ENCODE peak calls at places on chromosomes 13 and 19, in seven cellular contexts. O, Q, J, R, B, N and K are unnamed samples.

GRCh38 chr13:43865892-43866291 is 13.6 kb downstream of the CCDC122 start:
- DNase-seq in O (no peak), B (no peak), R (peak), Q (no peak), N (peak), J (no peak), K (no peak)

GRCh38 chr13:28550721-28551497 is 56.0 kb upstream of the FLT1 start:
- DNase-seq in Q (no peak), N (no peak), B (no peak), O (no peak), J (no peak), R (no peak), K (no peak)

GRCh38 chr19:6677924-6678689 is 8.1 kb upstream of the TNFSF14 start:
- DNase-seq in Q (peak), J (no peak), O (peak), N (no peak), B (no peak), R (no peak), K (no peak)

GRCh38 chr13:53032849-53033248 is 4.2 kb downstream of the OLFM4 start:
- DNase-seq in Q (no peak), J (no peak), R (no peak), B (no peak), N (no peak), O (no peak), K (no peak)

GRCh38 chr19:46232029-46232428 is 2.5 kb downstream of the IGFL1 start:
- DNase-seq in J (no peak), Q (no peak), B (no peak), O (no peak), R (no peak), N (no peak), K (no peak)

GRCh38 chr13:113586661-113587479 is 2.3 kb downstream of the TFDP1 start:
- DNase-seq in R (no peak), Q (no peak), B (no peak), J (no peak), N (no peak), O (no peak), K (no peak)

GRCh38 chr19:7191946-7192691 is 102.1 kb downstream of the INSR start:
- DNase-seq in O (no peak), Q (no peak), J (no peak), N (no peak), B (no peak), R (no peak), K (no peak)

GRCh38 chr19:8423821-8424223 is 10.7 kb downstream of the MARCHF2 start:
- DNase-seq in N (peak), O (peak), Q (peak), R (peak), J (peak), B (peak), K (peak)

GRCh38 chr13:27658569-27658968 is 36.9 kb downstream of the POLR1D start:
- DNase-seq in B (no peak), O (no peak), J (no peak), N (no peak), R (peak), Q (no peak), K (no peak)

DNA sequence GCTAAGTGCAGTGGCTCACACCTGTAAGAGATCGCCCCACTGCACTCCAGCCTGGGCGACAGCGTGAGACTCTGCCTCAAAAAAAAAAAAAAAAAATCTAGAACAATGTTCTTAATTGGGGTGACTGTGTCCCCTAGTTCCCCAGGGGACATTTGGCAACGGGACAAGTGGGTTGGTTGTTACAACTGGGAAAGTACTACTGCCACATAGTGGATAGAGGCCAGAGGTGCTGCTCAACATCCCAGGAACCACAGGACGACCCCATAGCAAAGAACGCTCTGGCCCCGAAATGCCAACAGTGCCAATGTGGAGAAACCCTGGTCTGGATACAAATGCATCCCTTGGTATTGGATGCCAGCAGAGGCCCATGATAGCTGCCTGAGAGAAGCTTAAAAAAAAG is 11.8 kb downstream of the NLRP12 start:
- DNase-seq in O (no peak), B (no peak), J (no peak), R (no peak), N (no peak), Q (no peak), K (no peak)
- TF ChIP-seq CTCF in O (peak), B (peak), J (peak), R (no peak), N (no peak), Q (no peak), K (peak)

GRCh38 chr13:26025196-26025595 is 26.6 kb downstream of the SHISA2 start:
- DNase-seq in R (no peak), N (no peak), O (no peak), Q (peak), J (no peak), B (no peak), K (no peak)
- H3K4me3 ChIP-seq in R (no peak), N (no peak), O (no peak), Q (no peak), J (no peak), B (no peak), K (no peak)

DNA sequence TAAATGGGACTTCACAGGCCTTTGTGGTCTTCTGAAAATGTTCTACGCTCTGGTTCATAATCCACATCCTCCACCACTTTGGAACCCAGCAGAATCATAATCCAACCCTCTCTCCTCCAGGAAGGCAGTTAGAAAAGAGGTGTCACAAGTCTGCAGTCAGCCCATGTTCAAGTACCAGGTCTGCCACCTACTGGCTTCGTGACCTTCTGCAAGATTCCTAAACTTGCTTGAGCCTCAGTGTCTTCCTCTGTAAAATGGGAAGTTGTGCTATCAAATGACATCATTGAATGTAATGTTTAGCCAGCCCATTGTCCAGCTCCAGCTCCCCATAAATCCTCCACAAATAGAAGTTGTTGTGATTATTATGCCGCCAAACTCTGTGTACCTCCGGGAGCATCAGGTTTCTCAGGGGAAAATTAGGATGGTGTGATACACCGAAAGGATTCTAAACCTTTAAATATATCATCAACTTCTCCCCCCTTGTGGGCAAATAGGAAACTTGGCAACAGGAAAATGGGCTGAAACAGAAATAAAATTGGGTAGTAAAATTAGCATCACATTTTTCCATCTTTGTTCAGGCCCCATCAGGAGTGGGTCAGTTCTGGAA is 109.7 kb downstream of the NUFIP1 start:
- DNase-seq in J (peak), O (no peak), B (no peak), N (no peak), R (peak), Q (no peak), K (no peak)
- TF ChIP-seq CTCF in J (peak), O (peak), B (peak), N (peak), R (peak), Q (peak), K (peak)

DNA sequence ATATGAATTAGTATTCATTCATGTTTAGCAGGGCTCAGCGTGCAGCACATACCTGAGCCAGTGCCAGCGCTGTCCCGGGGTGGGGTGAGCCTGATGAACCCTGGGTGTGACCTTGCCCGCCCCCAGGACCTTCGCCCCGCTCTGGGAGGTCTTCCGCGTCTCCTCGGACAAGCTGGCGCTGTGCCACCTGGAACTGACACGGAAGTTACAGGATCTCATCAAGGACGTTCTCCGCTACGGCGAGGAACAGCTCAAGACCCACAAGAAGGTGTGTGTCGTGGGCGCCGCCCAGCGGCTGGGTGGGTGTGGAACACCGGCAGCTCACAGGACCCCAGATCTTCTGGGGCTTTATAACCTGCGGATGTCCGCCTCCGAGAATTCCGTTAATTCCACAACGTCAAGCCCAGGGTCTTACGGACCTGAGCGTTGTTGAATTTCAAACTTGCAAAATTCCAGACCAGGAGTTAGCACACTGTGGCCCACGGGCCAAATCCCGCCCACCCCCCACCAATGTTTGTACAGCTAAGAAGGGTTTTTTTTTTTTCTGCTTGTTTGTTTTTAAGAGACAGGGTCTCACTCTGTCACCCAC is 15.4 kb downstream of the FCHO1 start:
- DNase-seq in R (peak), O (peak), B (peak), N (no peak), J (peak), Q (peak), K (no peak)
- H3K4me3 ChIP-seq in R (no peak), O (no peak), B (no peak), N (no peak), J (no peak), Q (no peak), K (peak)

DNA sequence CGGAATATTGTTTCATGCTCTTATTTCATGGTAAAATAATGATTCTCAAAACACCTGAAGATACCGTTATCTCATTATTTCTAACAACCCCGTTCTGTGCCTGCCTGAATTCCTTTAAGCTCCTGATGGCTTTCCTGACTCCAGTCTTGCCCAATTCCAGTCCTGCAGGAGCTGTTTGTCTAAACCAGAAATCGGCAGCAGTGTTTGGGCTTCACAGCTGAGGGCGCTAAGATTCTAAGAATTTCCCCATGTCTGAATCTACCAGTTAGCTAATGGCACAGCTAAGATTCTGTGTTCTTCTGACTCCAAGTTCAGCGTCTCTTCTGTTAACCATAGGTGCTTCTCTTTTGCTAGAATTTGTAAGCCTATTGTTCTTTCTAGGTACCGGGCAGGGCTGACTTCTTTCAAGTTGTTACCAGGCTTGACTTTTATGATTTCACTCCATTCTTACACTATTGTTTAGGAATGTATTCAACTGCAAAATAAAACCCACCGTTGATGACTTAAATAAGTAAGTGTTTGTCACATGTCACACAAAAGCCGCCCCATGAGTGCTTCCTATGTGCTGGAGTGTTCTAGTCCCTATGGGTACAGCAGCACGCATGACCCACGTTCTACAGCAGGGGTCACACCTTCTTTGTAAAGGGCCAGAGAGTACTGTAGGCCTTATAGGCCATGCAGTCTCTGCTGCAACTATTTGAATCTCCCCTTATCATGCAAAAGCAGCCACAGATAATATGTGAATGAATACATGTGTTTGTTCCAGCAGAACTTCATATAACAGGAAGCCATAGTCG is 168.2 kb upstream of the RNF113B start:
- DNase-seq in N (no peak), R (no peak), Q (no peak), B (no peak), J (no peak), O (no peak), K (no peak)
- TF ChIP-seq CTCF in N (no peak), R (no peak), Q (no peak), B (no peak), J (peak), O (peak), K (no peak)

DNA sequence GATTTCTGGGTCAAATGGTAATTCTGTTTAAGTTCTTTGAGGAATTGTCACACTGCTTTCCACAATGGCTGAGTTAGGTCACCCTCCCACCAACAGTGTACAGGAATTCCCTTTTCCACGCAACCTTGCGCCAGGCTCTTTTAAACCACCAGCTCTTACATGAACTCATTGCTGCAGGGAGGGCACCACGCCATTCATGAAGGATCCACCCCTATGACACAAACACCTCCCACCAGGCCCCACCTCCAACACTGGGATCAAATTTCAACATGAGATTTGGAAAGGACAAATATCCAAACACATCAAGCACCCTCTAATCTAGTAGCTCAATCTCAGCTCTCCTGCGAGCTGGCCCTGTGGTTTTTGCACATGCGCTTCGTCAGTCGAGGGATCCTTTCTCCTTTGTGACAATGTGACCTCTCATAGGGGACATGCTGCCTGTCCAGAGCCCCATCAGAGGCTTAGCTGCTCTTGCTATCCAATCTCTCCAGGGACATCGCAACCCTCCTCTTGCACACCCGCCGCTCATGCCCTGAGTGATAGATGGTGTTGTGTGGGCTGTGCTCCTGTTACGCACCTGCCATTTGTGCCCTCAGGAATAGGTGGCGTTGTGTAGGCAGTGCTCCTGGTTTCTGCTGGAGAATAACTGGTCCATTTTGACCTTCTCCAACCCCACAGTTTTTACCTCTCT is 328.0 kb downstream of the UQCRFS1 start:
- DNase-seq in R (no peak), N (no peak), B (no peak), Q (no peak), O (no peak), J (no peak), K (no peak)
- H3K4me3 ChIP-seq in R (no peak), N (no peak), B (no peak), Q (no peak), O (no peak), J (no peak), K (no peak)

GRCh38 chr19:19028526-19028925 is 4.8 kb downstream of the SUGP2 start:
- DNase-seq in R (no peak), N (no peak), Q (no peak), B (no peak), J (no peak), O (no peak), K (no peak)

GRCh38 chr19:19022380-19022961 is 10.8 kb downstream of the SUGP2 start:
- DNase-seq in O (no peak), Q (no peak), J (no peak), B (no peak), R (peak), N (no peak), K (no peak)

GRCh38 chr19:19027228-19027627 is 6.1 kb downstream of the SUGP2 start:
- DNase-seq in J (no peak), B (no peak), R (no peak), Q (no peak), O (no peak), N (no peak), K (no peak)

GRCh38 chr19:19021115-19021514 is 12.2 kb downstream of the SUGP2 start:
- DNase-seq in Q (no peak), J (peak), N (peak), O (no peak), B (no peak), R (peak), K (no peak)

DNA sequence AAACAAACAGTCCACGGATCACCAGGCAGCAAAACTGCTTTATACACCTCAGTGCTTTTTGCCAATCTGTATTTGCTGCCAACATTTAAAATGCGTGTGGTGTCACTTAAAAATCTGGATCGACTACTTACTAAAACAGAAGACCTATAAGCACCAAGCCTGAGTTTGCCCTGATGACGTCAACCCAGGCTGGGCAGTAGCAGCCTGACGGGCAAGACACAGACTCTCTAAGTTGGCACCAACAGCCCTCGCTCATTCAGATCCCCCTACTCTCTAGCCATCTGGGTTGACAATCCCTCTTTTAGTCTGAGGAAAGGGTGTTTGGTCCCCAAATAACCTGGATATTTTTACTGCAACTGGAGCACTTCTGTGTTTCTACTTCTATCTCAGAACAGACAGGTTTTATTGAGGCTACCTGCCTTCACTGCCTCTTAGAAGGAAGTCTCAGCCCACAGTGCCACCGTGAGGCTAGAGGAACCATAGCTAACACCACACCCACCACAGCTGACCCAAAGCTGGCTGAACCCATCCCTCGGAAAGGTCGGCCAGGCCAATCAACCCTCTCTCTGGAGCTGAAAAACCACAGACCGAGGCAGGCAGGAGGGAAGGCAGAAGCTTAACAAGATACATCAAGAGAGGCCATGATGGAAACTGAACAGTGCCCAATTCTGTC is 6.9 kb downstream of the SUGP2 start:
- DNase-seq in O (no peak), Q (no peak), R (no peak), N (no peak), B (no peak), J (no peak), K (no peak)
- TF ChIP-seq CTCF in O (peak), Q (peak), R (no peak), N (peak), B (peak), J (peak), K (peak)